ENCODE peak calls at places on chromosomes 6 and 20, in eight cellular contexts. O is endothelial cell of umbilical vein; B is pancreas; Y is choroid plexus epithelial cell; C is DMS 273 treated with DMSO at 0.1 percent for 48 hours; N is stromal cell of bone marrow; X is NCI-H1105; G is activated naive CD4-positive, alpha-beta T cell. S is an unnamed sample.

GRCh38 chr6:157731221-157731620 is 91.8 kb upstream of the SNX9 start:
- DNase-seq in O (no peak), B (no peak), Y (no peak), C (no peak), N (no peak), X (no peak), G (no peak), S (no peak)

GRCh38 chr6:42009844-42010184 is 40.5 kb upstream of the TAF8 start:
- DNase-seq in O (no peak), B (no peak), Y (no peak), C (no peak), N (no peak), X (no peak), G (no peak), S (no peak)

GRCh38 chr20:11891081-11891826 is 26.4 kb upstream of the BTBD3 start:
- DNase-seq in O (peak), B (peak), Y (peak), C (peak), N (no peak), X (peak), G (no peak), S (no peak)

GRCh38 chr6:28543671-28544131 is 18.0 kb downstream of the GPX5 start:
- DNase-seq in O (no peak), B (no peak), Y (peak), C (no peak), N (no peak), X (no peak), G (peak), S (no peak)

GRCh38 chr6:136952714-136953260 is 30.7 kb downstream of the SLC35D3 start:
- DNase-seq in O (no peak), B (no peak), Y (no peak), C (no peak), N (no peak), X (peak), G (no peak), S (no peak)

GRCh38 chr6:133705071-133705470 is 183.8 kb upstream of the TCF21 start:
- DNase-seq in O (no peak), B (no peak), Y (peak), C (no peak), N (peak), X (no peak), G (no peak), S (no peak)

GRCh38 chr6:3356056-3356823 is 97.5 kb downstream of the PSMG4 start:
- DNase-seq in O (peak), B (no peak), Y (peak), C (no peak), N (peak), X (peak), G (peak), S (no peak)

GRCh38 chr20:21640556-21640955 is 64.9 kb upstream of the PAX1 start:
- DNase-seq in O (no peak), B (no peak), Y (no peak), C (no peak), N (no peak), X (peak), G (no peak), S (no peak)

GRCh38 chr20:19907326-19908056 is 109.7 kb upstream of the NAA20 start:
- DNase-seq in O (peak), B (peak), Y (peak), C (no peak), N (no peak), X (no peak), G (no peak), S (no peak)

GRCh38 chr6:46963626-46964025 is 41.9 kb upstream of the ADGRF5 start:
- DNase-seq in O (peak), B (no peak), Y (peak), C (no peak), N (no peak), X (no peak), G (no peak), S (no peak)

GRCh38 chr20:33232486-33233072 is 3.2 kb upstream of the BPIFA1 start:
- DNase-seq in O (no peak), B (no peak), Y (no peak), C (no peak), N (no peak), X (no peak), G (no peak), S (peak)

GRCh38 chr20:36569847-36570429 is 3.5 kb upstream of the TGIF2 start:
- DNase-seq in O (no peak), B (no peak), Y (peak), C (no peak), N (peak), X (no peak), G (no peak), S (no peak)

GRCh38 chr6:160992323-160993314 is 1.1 kb downstream of the MAP3K4 start:
- DNase-seq in O (peak), B (no peak), Y (peak), C (peak), N (peak), X (peak), G (peak), S (peak)

GRCh38 chr6:73652637-73653570 is 888 bp downstream of the SLC17A5 start:
- DNase-seq in O (peak), B (peak), Y (peak), C (peak), N (no peak), X (peak), G (peak), S (peak)

GRCh38 chr6:54525731-54526130 is 217.5 kb downstream of the TINAG start:
- DNase-seq in O (no peak), B (no peak), Y (peak), C (no peak), N (peak), X (no peak), G (no peak), S (no peak)

S was measured in NCI-H524 treated with DMSO at 0.1 percent for 48 hours.